ENCODE peak calls at places on chromosome 7, in five cellular contexts. D is WTC11, X is K562, J is HepG2, N is GM12878. I is an unnamed sample.

GRCh38 chr7:130639391-130639790 is 29.2 kb downstream of the COPG2 start:
- DNase-seq in D (no peak), X (no peak), J (no peak), N (no peak), I (no peak)

GRCh38 chr7:110061387-110061786 is 1029.5 kb upstream of the LRRN3 start:
- DNase-seq in D (no peak), X (no peak), J (no peak), N (no peak), I (no peak)

GRCh38 chr7:66845382-66846095 is 75.5 kb upstream of the TMEM248 start:
- DNase-seq in D (no peak), X (peak), J (no peak), N (no peak), I (peak)

GRCh38 chr7:73454424-73454823 is 20.8 kb downstream of the FZD9 start:
- DNase-seq in D (no peak), X (no peak), J (no peak), N (no peak), I (no peak)

GRCh38 chr7:24756989-24757798 is at the start of gene GSDME:
- DNase-seq in D (peak), X (peak), J (peak), N (no peak), I (no peak)

GRCh38 chr7:73861305-73861704 is 346 bp downstream of the TMEM270 start:
- DNase-seq in D (no peak), X (no peak), J (no peak), N (no peak), I (no peak)

GRCh38 chr7:74063646-74064045 is 20.0 kb upstream of the LIMK1 start:
- DNase-seq in D (no peak), X (no peak), J (no peak), N (no peak), I (no peak)

GRCh38 chr7:121401896-121402295 is 5.8 kb upstream of the FAM3C start:
- DNase-seq in D (no peak), X (no peak), J (no peak), N (no peak), I (no peak)

GRCh38 chr7:16776053-16776452 is 22.5 kb downstream of the TSPAN13 start:
- DNase-seq in D (no peak), X (no peak), J (no peak), N (no peak), I (no peak)

GRCh38 chr7:133797818-133798485 is 329.2 kb upstream of the LRGUK start:
- DNase-seq in D (no peak), X (no peak), J (no peak), N (no peak), I (no peak)

GRCh38 chr7:143979359-143979758 is 20.8 kb upstream of the OR6B1 start:
- DNase-seq in D (no peak), X (no peak), J (peak), N (no peak), I (no peak)

GRCh38 chr7:13071999-13072398 is 384.6 kb downstream of the ARL4A start:
- DNase-seq in D (no peak), X (no peak), J (no peak), N (no peak), I (no peak)

GRCh38 chr7:80175744-80176143 is 41.1 kb downstream of the GNAI1 start:
- DNase-seq in D (no peak), X (no peak), J (no peak), N (no peak), I (no peak)

GRCh38 chr7:106646256-106646655 is 14.7 kb downstream of the CCDC71L start:
- DNase-seq in D (no peak), X (no peak), J (no peak), N (no peak), I (no peak)

GRCh38 chr7:117859246-117859812 is 13.9 kb downstream of the CTTNBP2 start:
- DNase-seq in D (no peak), X (no peak), J (no peak), N (no peak), I (no peak)

GRCh38 chr7:22419488-22419887 is 62.5 kb upstream of the RAPGEF5 start:
- DNase-seq in D (no peak), X (no peak), J (peak), N (no peak), I (no peak)

GRCh38 chr7:4207011-4207410 is 475.1 kb upstream of the FOXK1 start:
- DNase-seq in D (no peak), X (no peak), J (no peak), N (no peak), I (no peak)

GRCh38 chr7:136877509-136877908 is 9.1 kb downstream of the CHRM2 start:
- DNase-seq in D (no peak), X (no peak), J (no peak), N (no peak), I (no peak)

GRCh38 chr7:149310113-149310836 is 48.3 kb downstream of the ZNF783 start:
- DNase-seq in D (no peak), X (peak), J (peak), N (peak), I (no peak)

GRCh38 chr7:141785711-141786552 is 4.1 kb upstream of the TAS2R5 start:
- DNase-seq in D (no peak), X (peak), J (peak), N (peak), I (no peak)

GRCh38 chr7:24704311-24704710 is 53.0 kb downstream of the GSDME start:
- DNase-seq in D (no peak), X (no peak), J (no peak), N (no peak), I (no peak)

GRCh38 chr7:2732959-2733584 is 45.1 kb downstream of the AMZ1 start:
- DNase-seq in D (peak), X (peak), J (no peak), N (no peak), I (peak)

GRCh38 chr7:73701357-73701995 is 18.0 kb downstream of the STX1A start:
- DNase-seq in D (peak), X (peak), J (peak), N (no peak), I (peak)

DNA sequence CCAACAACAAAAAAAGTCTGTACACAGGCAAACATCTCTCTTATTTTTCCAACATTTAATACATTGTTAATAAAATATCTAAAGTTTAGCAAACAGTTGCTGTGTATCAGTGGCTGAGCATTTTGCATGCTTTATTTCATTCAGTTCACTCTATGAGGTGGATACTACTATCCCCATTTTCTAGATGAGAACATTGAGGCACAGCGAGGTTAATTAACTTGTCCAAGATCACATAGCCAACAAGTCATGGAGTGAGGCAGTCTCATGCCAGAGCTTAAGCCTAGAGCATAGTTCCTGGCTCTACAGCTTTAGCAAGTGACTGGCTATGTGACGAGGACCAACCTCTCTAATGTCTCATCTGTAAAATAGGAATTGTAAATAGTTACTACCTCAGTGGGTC is 4.4 kb downstream of the GATAD1 start:
- DNase-seq in D (no peak), X (no peak), J (no peak), N (no peak), I (no peak)
- TF ChIP-seq ATF2 in D (no peak), X (no peak), J (no peak), N (no peak), I (no peak)

DNA sequence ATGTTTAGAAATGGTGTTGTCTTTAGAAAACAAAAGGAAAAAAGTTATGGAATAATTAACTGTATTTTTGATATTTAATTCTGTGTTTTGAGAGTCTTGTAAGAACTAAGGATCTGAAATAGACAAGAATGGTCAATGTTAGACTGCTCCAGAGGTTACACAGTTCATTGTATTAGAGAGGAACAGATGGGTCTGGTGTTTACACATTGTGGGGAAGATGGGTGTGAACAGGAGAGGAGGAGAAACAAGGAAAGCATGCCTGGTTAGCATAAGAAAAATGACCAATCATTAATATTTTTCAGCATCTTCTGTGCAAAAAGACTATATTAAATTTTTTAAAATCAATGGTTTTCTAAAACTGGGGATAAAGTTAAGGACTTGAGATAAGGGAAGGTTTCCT is 11.9 kb downstream of the MEOX2 start:
- DNase-seq in D (no peak), X (no peak), J (no peak), N (no peak), I (no peak)
- TF ChIP-seq ATF2 in D (no peak), X (no peak), J (no peak), N (no peak), I (no peak)

DNA sequence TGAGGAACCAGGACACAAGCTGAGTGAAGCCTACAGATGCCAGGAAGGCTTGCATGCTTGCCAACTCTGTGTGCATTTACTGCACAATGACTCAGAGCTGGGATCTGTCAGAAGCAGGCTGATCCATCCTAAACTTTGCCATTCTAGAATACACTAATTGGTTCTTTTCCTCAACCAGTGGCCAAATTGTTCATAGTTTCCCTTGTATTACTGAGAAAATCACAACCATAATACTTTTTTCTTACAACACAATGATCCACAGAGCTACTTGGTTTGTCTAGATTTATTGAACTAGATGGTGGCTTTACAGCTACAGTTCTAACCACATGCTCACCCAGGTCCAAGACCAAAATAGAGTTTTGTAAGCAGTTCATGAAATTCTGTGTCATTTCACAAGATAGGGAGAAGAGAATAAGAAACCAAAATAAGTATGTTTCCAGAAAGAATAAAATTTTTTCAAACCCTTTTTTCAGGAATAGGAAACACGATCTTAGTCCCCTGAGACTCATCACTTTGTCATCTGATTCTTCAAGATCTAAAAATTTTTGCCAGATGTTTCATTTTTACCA is 21.0 kb upstream of the LRRC17 start:
- DNase-seq in D (no peak), X (no peak), J (no peak), N (no peak), I (no peak)
- TF ChIP-seq ATF2 in D (no peak), X (no peak), J (no peak), N (no peak), I (no peak)

DNA sequence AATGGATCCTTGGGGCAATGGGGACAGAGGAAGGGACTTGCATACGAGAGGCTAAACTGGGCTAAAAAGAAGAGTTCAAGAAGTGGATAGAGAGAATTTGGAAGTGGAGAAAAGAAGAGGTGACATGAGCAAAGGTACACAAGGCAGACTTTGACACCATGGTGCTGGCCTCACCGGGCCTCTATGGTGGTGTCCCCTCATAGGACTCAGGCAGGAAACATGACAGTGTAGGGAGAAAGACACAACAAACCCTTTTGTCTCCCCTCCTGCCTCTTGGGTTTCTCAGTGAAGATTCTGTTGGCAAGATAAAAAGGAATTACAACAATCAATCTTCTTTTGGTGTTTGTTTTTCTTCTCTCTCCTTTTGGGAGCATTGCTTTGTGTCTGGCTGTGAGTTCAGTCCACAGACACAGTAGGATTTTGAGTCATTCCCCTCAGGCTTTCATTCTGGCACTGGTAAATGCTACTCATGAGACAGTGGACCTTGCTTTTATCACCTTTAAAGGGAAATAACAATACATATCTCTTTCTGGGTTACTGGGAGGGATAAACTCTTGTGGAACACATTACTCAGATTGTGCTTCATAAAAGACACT is 827.7 kb downstream of the TNS3 start:
- DNase-seq in D (no peak), X (no peak), J (no peak), N (no peak), I (no peak)
- TF ChIP-seq ATF2 in D (no peak), X (no peak), J (no peak), N (no peak), I (no peak)